ENCODE peak calls at places on chromosomes 1 and 21, in eight cellular contexts. U is activated T-cell treated with anti-CD3 and anti-CD28 coated beads, Interleukin-2, amount 50 U/mL, for 4 hours; S is A549; W is left cardiac atrium; Y is testis; H is breast epithelium; R is activated T-helper 1 cell treated with anti-CD3 and anti-CD28 coated beads, Interleukin-12 subunit alpha, Interleukin-12 subunit beta, Interleukin-2, Interleukin-4 antibody, amounts not matched to agents 30 ng/mL and 10 ng/mL and 1 ng/mL, durations not matched to agents 14 hours and 24 hours and 36 hours; O is sciatic nerve. Q is an unnamed sample.

GRCh38 chr1:87329051-87329755 is 523 bp downstream of the LMO4 start:
- DNase-seq in S (peak; percentile 21), W (peak; percentile 54), O (peak; percentile 70), Y (peak; percentile 63), U (peak; percentile 25), R (peak; percentile 38), H (no peak), Q (no peak)

GRCh38 chr21:30194701-30195299 is 21.1 kb downstream of the CLDN8 start:
- DNase-seq in W (no peak), H (no peak), Y (peak; percentile 42), O (no peak), U (no peak), S (no peak), R (no peak), Q (no peak)

GRCh38 chr1:209103135-209103534 is 480.4 kb upstream of the CAMK1G start:
- DNase-seq in S (no peak), W (no peak), R (no peak), Y (no peak), O (no peak), H (no peak), U (no peak), Q (no peak)

GRCh38 chr1:31111290-31111951 is 45.9 kb upstream of the PUM1 start:
- DNase-seq in S (no peak), H (no peak), W (peak; percentile 57), O (peak; percentile 82), R (no peak), Y (no peak), U (no peak), Q (no peak)

GRCh38 chr1:6621429-6622391 is 3.0 kb upstream of the THAP3 start:
- DNase-seq in S (no peak), Y (no peak), U (no peak), H (no peak), O (no peak), W (no peak), R (no peak), Q (no peak)

GRCh38 chr1:225523214-225523613 is 95.4 kb upstream of the LBR start:
- DNase-seq in W (no peak), R (no peak), U (no peak), H (no peak), S (no peak), O (no peak), Y (no peak), Q (no peak)

GRCh38 chr1:162108426-162108825 is 38.9 kb downstream of the NOS1AP start:
- DNase-seq in S (no peak), H (no peak), O (no peak), Y (no peak), U (no peak), R (no peak), W (no peak), Q (no peak)

GRCh38 chr1:81802601-81803422 is 2.1 kb downstream of the ADGRL2 start:
- DNase-seq in Y (peak; percentile 77), H (peak; percentile 61), W (peak; percentile 78), U (no peak), O (peak; percentile 82), R (no peak), S (no peak), Q (no peak)

GRCh38 chr1:202831906-202832305 is 21.2 kb downstream of the PCAT6 start:
- DNase-seq in R (no peak), W (no peak), O (no peak), U (no peak), S (no peak), H (no peak), Y (no peak), Q (no peak)

GRCh38 chr1:16183765-16184556 is 28.1 kb upstream of the EPHA2 start:
- DNase-seq in U (no peak), H (no peak), S (no peak), Y (no peak), W (no peak), O (no peak), R (no peak), Q (no peak)

GRCh38 chr1:116489231-116489697 is 81.6 kb downstream of the CD58 start:
- DNase-seq in W (no peak), S (no peak), R (no peak), Y (peak; percentile 60), U (no peak), H (peak; percentile 67), O (no peak), Q (no peak)

Q was measured in stimulated activated naive CD4-positive, alpha-beta T cell.